ENCODE peak calls at places on chromosomes 16 and 17, in eight cellular contexts. One of them, this sample, is unnamed.

GRCh38 chr17:59161477-59161876 is 5.9 kb downstream of the PRR11 start:
- DNase-seq in HCT116: no peak
- DNase-seq in MM.1S: no peak
- DNase-seq in fibroblast of lung: no peak
- DNase-seq in keratinocyte: no peak
- DNase-seq in GM23338: no peak
- DNase-seq in neural progenitor cell: no peak
- DNase-seq in SK-N-SH: no peak
- DNase-seq in this sample: no peak

GRCh38 chr16:70678898-70679652 is 6.8 kb downstream of the MTSS2 start:
- DNase-seq in HCT116: no peak
- DNase-seq in MM.1S: no peak
- DNase-seq in fibroblast of lung: no peak
- DNase-seq in keratinocyte: no peak
- DNase-seq in GM23338: peak; percentile 59
- DNase-seq in neural progenitor cell: no peak
- DNase-seq in SK-N-SH: no peak
- DNase-seq in this sample: no peak

GRCh38 chr17:9645858-9646555 is 690 bp downstream of the USP43 start:
- DNase-seq in HCT116: peak; percentile 12
- DNase-seq in MM.1S: no peak
- DNase-seq in fibroblast of lung: peak; percentile 33
- DNase-seq in keratinocyte: no peak
- DNase-seq in GM23338: peak; percentile 79
- DNase-seq in neural progenitor cell: peak; percentile 73
- DNase-seq in SK-N-SH: peak; percentile 27
- DNase-seq in this sample: peak; percentile 20

GRCh38 chr17:75561927-75562603 is 25.5 kb upstream of the MYO15B start:
- DNase-seq in HCT116: no peak
- DNase-seq in MM.1S: no peak
- DNase-seq in fibroblast of lung: peak; percentile 52
- DNase-seq in keratinocyte: no peak
- DNase-seq in GM23338: no peak
- DNase-seq in neural progenitor cell: no peak
- DNase-seq in SK-N-SH: no peak
- DNase-seq in this sample: peak; percentile 16

GRCh38 chr17:79537686-79538085 is 73.2 kb downstream of the RBFOX3 start:
- DNase-seq in HCT116: no peak
- DNase-seq in MM.1S: no peak
- DNase-seq in fibroblast of lung: no peak
- DNase-seq in keratinocyte: no peak
- DNase-seq in GM23338: no peak
- DNase-seq in neural progenitor cell: no peak
- DNase-seq in SK-N-SH: no peak
- DNase-seq in this sample: no peak

GRCh38 chr17:59851431-59852375 is 41.0 kb downstream of the TUBD1 start:
- DNase-seq in HCT116: no peak
- DNase-seq in MM.1S: no peak
- DNase-seq in fibroblast of lung: peak; percentile 88
- DNase-seq in keratinocyte: no peak
- DNase-seq in GM23338: no peak
- DNase-seq in neural progenitor cell: no peak
- DNase-seq in SK-N-SH: no peak
- DNase-seq in this sample: peak; percentile 86

GRCh38 chr16:2499454-2499853 is 14.3 kb upstream of the ATP6V0C start:
- DNase-seq in HCT116: no peak
- DNase-seq in MM.1S: no peak
- DNase-seq in fibroblast of lung: no peak
- DNase-seq in keratinocyte: no peak
- DNase-seq in GM23338: no peak
- DNase-seq in neural progenitor cell: no peak
- DNase-seq in SK-N-SH: no peak
- DNase-seq in this sample: no peak

GRCh38 chr16:63461248-63461841 is 1425.1 kb upstream of the CDH8 start:
- DNase-seq in HCT116: no peak
- DNase-seq in MM.1S: peak; percentile 76
- DNase-seq in fibroblast of lung: peak; percentile 36
- DNase-seq in keratinocyte: no peak
- DNase-seq in GM23338: peak; percentile 75
- DNase-seq in neural progenitor cell: peak; percentile 73
- DNase-seq in SK-N-SH: peak; percentile 18
- DNase-seq in this sample: peak; percentile 61

GRCh38 chr17:47272491-47272890 is 18.9 kb downstream of the ITGB3 start:
- DNase-seq in HCT116: no peak
- DNase-seq in MM.1S: no peak
- DNase-seq in fibroblast of lung: no peak
- DNase-seq in keratinocyte: no peak
- DNase-seq in GM23338: no peak
- DNase-seq in neural progenitor cell: no peak
- DNase-seq in SK-N-SH: no peak
- DNase-seq in this sample: no peak

GRCh38 chr16:87226926-87227650 is 90.1 kb downstream of the C16orf95 start:
- DNase-seq in HCT116: no peak
- DNase-seq in MM.1S: no peak
- DNase-seq in fibroblast of lung: peak; percentile 94
- DNase-seq in keratinocyte: no peak
- DNase-seq in GM23338: no peak
- DNase-seq in neural progenitor cell: no peak
- DNase-seq in SK-N-SH: no peak
- DNase-seq in this sample: peak; percentile 24

GRCh38 chr17:64262422-64263260 is at the start of gene TEX2:
- DNase-seq in HCT116: no peak
- DNase-seq in MM.1S: peak; percentile 56
- DNase-seq in fibroblast of lung: no peak
- DNase-seq in keratinocyte: no peak
- DNase-seq in GM23338: peak; percentile 40
- DNase-seq in neural progenitor cell: peak; percentile 45
- DNase-seq in SK-N-SH: peak; percentile 86
- DNase-seq in this sample: peak; percentile 66

GRCh38 chr17:62998665-62999393 is 32.8 kb downstream of the TANC2 start:
- DNase-seq in HCT116: no peak
- DNase-seq in MM.1S: no peak
- DNase-seq in fibroblast of lung: peak; percentile 48
- DNase-seq in keratinocyte: no peak
- DNase-seq in GM23338: no peak
- DNase-seq in neural progenitor cell: no peak
- DNase-seq in SK-N-SH: no peak
- DNase-seq in this sample: no peak

GRCh38 chr16:1524366-1524765 is 9.1 kb upstream of the TMEM204 start:
- DNase-seq in HCT116: no peak
- DNase-seq in MM.1S: no peak
- DNase-seq in fibroblast of lung: no peak
- DNase-seq in keratinocyte: no peak
- DNase-seq in GM23338: no peak
- DNase-seq in neural progenitor cell: no peak
- DNase-seq in SK-N-SH: no peak
- DNase-seq in this sample: no peak

GRCh38 chr16:72241930-72242329 is 70.0 kb upstream of the PMFBP1 start:
- DNase-seq in HCT116: peak; percentile 39
- DNase-seq in MM.1S: peak; percentile 31
- DNase-seq in fibroblast of lung: peak; percentile 48
- DNase-seq in keratinocyte: peak; percentile 32
- DNase-seq in GM23338: peak; percentile 62
- DNase-seq in neural progenitor cell: peak; percentile 48
- DNase-seq in SK-N-SH: peak; percentile 52
- DNase-seq in this sample: peak; percentile 76

GRCh38 chr17:69325518-69326301 is 1.2 kb downstream of the ABCA5 start:
- DNase-seq in HCT116: no peak
- DNase-seq in MM.1S: no peak
- DNase-seq in fibroblast of lung: no peak
- DNase-seq in keratinocyte: no peak
- DNase-seq in GM23338: peak; percentile 15
- DNase-seq in neural progenitor cell: peak; percentile 74
- DNase-seq in SK-N-SH: peak; percentile 29
- DNase-seq in this sample: no peak

GRCh38 chr17:72539981-72540897 is 419.4 kb downstream of the SOX9 start:
- DNase-seq in HCT116: peak; percentile 45
- DNase-seq in MM.1S: peak; percentile 78
- DNase-seq in fibroblast of lung: peak; percentile 67
- DNase-seq in keratinocyte: no peak
- DNase-seq in GM23338: peak; percentile 71
- DNase-seq in neural progenitor cell: peak; percentile 89
- DNase-seq in SK-N-SH: peak; percentile 99
- DNase-seq in this sample: peak; percentile 92

GRCh38 chr16:8959921-8960787 is 3.6 kb downstream of the USP7 start:
- DNase-seq in HCT116: no peak
- DNase-seq in MM.1S: peak; percentile 63
- DNase-seq in fibroblast of lung: peak; percentile 40
- DNase-seq in keratinocyte: no peak
- DNase-seq in GM23338: peak; percentile 54
- DNase-seq in neural progenitor cell: peak; percentile 50
- DNase-seq in SK-N-SH: peak; percentile 52
- DNase-seq in this sample: peak; percentile 42

GRCh38 chr17:1931759-1932579 is 93.2 kb downstream of the RTN4RL1 start:
- DNase-seq in HCT116: no peak
- DNase-seq in MM.1S: no peak
- DNase-seq in fibroblast of lung: peak; percentile 51
- DNase-seq in keratinocyte: no peak
- DNase-seq in GM23338: peak; percentile 76
- DNase-seq in neural progenitor cell: peak; percentile 92
- DNase-seq in SK-N-SH: no peak
- DNase-seq in this sample: peak; percentile 39

GRCh38 chr17:57086069-57086930 is 1.3 kb downstream of the AKAP1 start:
- DNase-seq in HCT116: no peak
- DNase-seq in MM.1S: peak; percentile 30
- DNase-seq in fibroblast of lung: peak; percentile 15
- DNase-seq in keratinocyte: no peak
- DNase-seq in GM23338: peak; percentile 65
- DNase-seq in neural progenitor cell: peak; percentile 47
- DNase-seq in SK-N-SH: peak; percentile 68
- DNase-seq in this sample: peak; percentile 58

GRCh38 chr17:42180411-42180921 is 476 bp downstream of the KCNH4 start:
- DNase-seq in HCT116: no peak
- DNase-seq in MM.1S: no peak
- DNase-seq in fibroblast of lung: no peak
- DNase-seq in keratinocyte: no peak
- DNase-seq in GM23338: peak; percentile 64
- DNase-seq in neural progenitor cell: peak; percentile 47
- DNase-seq in SK-N-SH: peak; percentile 64
- DNase-seq in this sample: no peak

GRCh38 chr17:42179911-42180410 is 981 bp downstream of the KCNH4 start:
- DNase-seq in HCT116: no peak
- DNase-seq in MM.1S: no peak
- DNase-seq in fibroblast of lung: peak; percentile 24
- DNase-seq in keratinocyte: no peak
- DNase-seq in GM23338: peak; percentile 91
- DNase-seq in neural progenitor cell: peak; percentile 90
- DNase-seq in SK-N-SH: peak; percentile 62
- DNase-seq in this sample: peak; percentile 61

GRCh38 chr17:42178817-42179216 is 2.1 kb downstream of the KCNH4 start:
- DNase-seq in HCT116: no peak
- DNase-seq in MM.1S: peak; percentile 79
- DNase-seq in fibroblast of lung: no peak
- DNase-seq in keratinocyte: no peak
- DNase-seq in GM23338: peak; percentile 20
- DNase-seq in neural progenitor cell: no peak
- DNase-seq in SK-N-SH: no peak
- DNase-seq in this sample: no peak

GRCh38 chr17:42177684-42178083 is 3.3 kb downstream of the KCNH4 start:
- DNase-seq in HCT116: no peak
- DNase-seq in MM.1S: no peak
- DNase-seq in fibroblast of lung: no peak
- DNase-seq in keratinocyte: no peak
- DNase-seq in GM23338: no peak
- DNase-seq in neural progenitor cell: no peak
- DNase-seq in SK-N-SH: no peak
- DNase-seq in this sample: no peak

GRCh38 chr17:42179335-42179734 is 1.6 kb downstream of the KCNH4 start:
- DNase-seq in HCT116: no peak
- DNase-seq in MM.1S: no peak
- DNase-seq in fibroblast of lung: no peak
- DNase-seq in keratinocyte: no peak
- DNase-seq in GM23338: no peak
- DNase-seq in neural progenitor cell: no peak
- DNase-seq in SK-N-SH: no peak
- DNase-seq in this sample: no peak
- H3K4me2 ChIP-seq in HCT116: no peak overlapping the region
- H3K4me2 ChIP-seq in MM.1S: peak overlapping the region; percentile 49
- H3K4me2 ChIP-seq in fibroblast of lung: no peak overlapping the region
- H3K4me2 ChIP-seq in keratinocyte: no peak overlapping the region
- H3K4me2 ChIP-seq in GM23338: no peak overlapping the region
- H3K4me2 ChIP-seq in neural progenitor cell: no peak overlapping the region
- H3K4me2 ChIP-seq in SK-N-SH: no peak overlapping the region
- H3K4me2 ChIP-seq in this sample: no peak overlapping the region

GRCh38 chr16:26667271-26667703 is 399.4 kb upstream of the C16orf82 start:
- DNase-seq in HCT116: no peak
- DNase-seq in MM.1S: no peak
- DNase-seq in fibroblast of lung: no peak
- DNase-seq in keratinocyte: no peak
- DNase-seq in GM23338: peak; percentile 13
- DNase-seq in neural progenitor cell: peak; percentile 76
- DNase-seq in SK-N-SH: no peak
- DNase-seq in this sample: no peak
- H2AFZ ChIP-seq in HCT116: no peak overlapping the region
- H2AFZ ChIP-seq in MM.1S: no peak overlapping the region
- H2AFZ ChIP-seq in fibroblast of lung: no peak overlapping the region
- H2AFZ ChIP-seq in keratinocyte: no peak overlapping the region
- H2AFZ ChIP-seq in GM23338: peak overlapping the region; percentile 69
- H2AFZ ChIP-seq in neural progenitor cell: no peak overlapping the region
- H2AFZ ChIP-seq in SK-N-SH: no peak overlapping the region
- H2AFZ ChIP-seq in this sample: no peak overlapping the region

DNA sequence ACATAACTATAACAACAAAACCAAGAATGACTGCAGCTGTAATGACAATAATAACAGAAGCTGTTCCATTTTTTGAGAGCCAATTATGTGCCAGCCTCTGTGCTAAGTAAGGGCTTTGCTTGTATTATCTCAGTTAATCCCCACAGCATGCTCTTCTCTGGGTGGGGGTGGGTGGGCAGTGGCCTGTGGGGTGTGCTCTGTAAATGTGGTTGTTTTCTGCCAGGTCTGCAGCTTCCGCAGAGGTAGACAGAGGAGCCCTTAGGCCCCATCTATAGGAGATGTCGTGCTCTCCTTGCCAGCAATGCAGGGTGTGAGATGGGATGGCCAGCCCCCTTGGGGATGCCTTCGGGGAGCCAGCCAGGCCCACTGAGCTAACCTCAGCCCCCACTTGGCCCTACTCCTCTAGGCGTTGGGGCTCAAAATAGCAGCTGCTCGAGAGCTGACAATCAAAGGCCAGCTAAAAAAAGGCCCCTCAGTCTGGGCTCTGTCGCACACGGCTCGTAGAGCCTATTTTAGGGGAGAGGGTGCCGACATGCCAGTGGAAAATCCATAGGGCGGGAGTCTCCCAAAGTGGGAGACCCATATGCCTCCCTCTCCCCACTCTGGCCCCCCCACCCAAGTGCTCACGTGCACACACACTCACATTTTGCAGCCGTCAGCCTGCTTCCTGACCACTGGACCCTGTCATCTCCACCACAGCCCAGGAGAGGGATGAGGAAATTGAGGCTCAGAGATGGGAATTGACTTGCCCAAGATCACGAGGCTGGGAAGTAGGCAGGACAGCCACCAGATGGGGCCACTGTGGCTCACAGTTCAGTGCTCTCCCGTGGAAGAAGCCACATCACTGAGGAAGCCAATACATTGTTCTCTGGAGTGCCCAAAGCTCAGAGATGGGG is 15.8 kb downstream of the CDH16 start:
- DNase-seq in HCT116: no peak
- DNase-seq in MM.1S: no peak
- DNase-seq in fibroblast of lung: no peak
- DNase-seq in keratinocyte: no peak
- DNase-seq in GM23338: no peak
- DNase-seq in neural progenitor cell: no peak
- DNase-seq in SK-N-SH: peak; percentile 16
- DNase-seq in this sample: no peak
- H3K4me1 ChIP-seq in HCT116: peaks cover 17% of the 10 kb centered on the region
- H3K4me1 ChIP-seq in MM.1S: peaks cover 11% of the 10 kb centered on the region
- H3K4me1 ChIP-seq in fibroblast of lung: peaks cover 46% of the 10 kb centered on the region
- H3K4me1 ChIP-seq in keratinocyte: peaks cover 15% of the 10 kb centered on the region
- H3K4me1 ChIP-seq in GM23338: peaks cover 8% of the 10 kb centered on the region
- H3K4me1 ChIP-seq in neural progenitor cell: no peaks in the 10 kb centered on the region
- H3K4me1 ChIP-seq in SK-N-SH: peaks cover 19% of the 10 kb centered on the region
- H3K4me1 ChIP-seq in this sample: peaks cover 9% of the 10 kb centered on the region

GRCh38 chr17:44907696-44908470 is 7.4 kb downstream of the GFAP start:
- DNase-seq in HCT116: no peak
- DNase-seq in MM.1S: no peak
- DNase-seq in fibroblast of lung: no peak
- DNase-seq in keratinocyte: no peak
- DNase-seq in GM23338: no peak
- DNase-seq in neural progenitor cell: no peak
- DNase-seq in SK-N-SH: no peak
- DNase-seq in this sample: no peak
- H3K4me2 ChIP-seq in HCT116: no peak overlapping the region
- H3K4me2 ChIP-seq in MM.1S: no peak overlapping the region
- H3K4me2 ChIP-seq in fibroblast of lung: no peak overlapping the region
- H3K4me2 ChIP-seq in keratinocyte: no peak overlapping the region
- H3K4me2 ChIP-seq in GM23338: no peak overlapping the region
- H3K4me2 ChIP-seq in neural progenitor cell: no peak overlapping the region
- H3K4me2 ChIP-seq in SK-N-SH: no peak overlapping the region
- H3K4me2 ChIP-seq in this sample: no peak overlapping the region